ENCODE peak calls at places on chromosomes 5 and 9, in six cellular contexts. I, K, S, M, W and C are unnamed samples.

GRCh38 chr5:169904568-169904967 is 75.7 kb downstream of the INSYN2B start:
- DNase-seq in I (no peak), K (no peak), S (no peak), W (no peak), M (no peak), C (no peak)

GRCh38 chr5:157860898-157861894 is 2.3 kb upstream of the CLINT1 start:
- DNase-seq in I (no peak), K (no peak), M (no peak), S (no peak), W (peak), C (no peak)

GRCh38 chr5:13780081-13780480 is 164.4 kb downstream of the DNAH5 start:
- DNase-seq in I (no peak), S (no peak), K (no peak), M (no peak), W (no peak), C (no peak)

GRCh38 chr9:135221951-135222631 is 134.6 kb downstream of the OLFM1 start:
- DNase-seq in S (no peak), M (no peak), I (no peak), K (no peak), W (no peak), C (no peak)

GRCh38 chr5:30832519-30832918 is 361.0 kb upstream of the CDH6 start:
- DNase-seq in K (no peak), I (no peak), S (no peak), M (no peak), W (no peak), C (no peak)

GRCh38 chr5:157205708-157206107 is 25.1 kb downstream of the ITK start:
- DNase-seq in I (no peak), K (no peak), M (no peak), W (no peak), S (no peak), C (no peak)

GRCh38 chr9:37998881-37999311 is 70.1 kb downstream of the SHB start:
- DNase-seq in K (no peak), M (no peak), I (no peak), S (no peak), W (no peak), C (no peak)

GRCh38 chr9:71634753-71635152 is 133.6 kb downstream of the CEMIP2 start:
- DNase-seq in K (no peak), W (no peak), S (no peak), M (no peak), I (no peak), C (no peak)

GRCh38 chr5:148653840-148654781 is at the start of gene HTR4:
- DNase-seq in M (no peak), K (no peak), W (no peak), I (no peak), S (no peak), C (no peak)

GRCh38 chr5:159156839-159157238 is 52.5 kb downstream of the RNF145 start:
- DNase-seq in M (no peak), I (no peak), W (peak), K (peak), S (no peak), C (no peak)

GRCh38 chr5:124104813-124105212 is 592.8 kb downstream of the CSNK1G3 start:
- DNase-seq in I (no peak), W (no peak), S (no peak), K (no peak), M (no peak), C (no peak)